ENCODE peak calls at places on chromosomes 1 and 21, in ten cellular contexts. Q, J, B, Z, H, I, F, P, O and R are unnamed samples.

GRCh38 chr1:150162862-150163706 is 13.4 kb downstream of the PLEKHO1 start:
- DNase-seq in Q (peak; percentile 85), J (peak; percentile 85), B (peak; percentile 49), Z (peak; percentile 85), H (peak; percentile 81), I (peak; percentile 98), F (no peak), P (peak; percentile 93), O (peak; percentile 75), R (peak; percentile 89)

GRCh38 chr1:203037509-203038190 is 11.4 kb downstream of the PPFIA4 start:
- DNase-seq in Q (no peak), J (no peak), B (no peak), Z (no peak), H (no peak), I (no peak), F (no peak), P (no peak), O (no peak), R (no peak)

GRCh38 chr1:198253668-198254067 is 96.9 kb downstream of the NEK7 start:
- DNase-seq in Q (no peak), J (no peak), B (no peak), Z (no peak), H (no peak), I (no peak), F (no peak), P (peak; percentile 54), O (no peak), R (no peak)

GRCh38 chr21:27371688-27372331 is 404.9 kb upstream of the ADAMTS5 start:
- DNase-seq in Q (no peak), J (no peak), B (no peak), Z (no peak), H (no peak), I (no peak), F (no peak), P (no peak), O (no peak), R (no peak)

GRCh38 chr1:60367522-60367921 is 294.0 kb upstream of the C1orf87 start:
- DNase-seq in Q (peak; percentile 67), J (no peak), B (no peak), Z (no peak), H (no peak), I (no peak), F (no peak), P (peak; percentile 6), O (no peak), R (no peak)

GRCh38 chr21:42621828-42622199 is 31.6 kb upstream of the PDE9A start:
- DNase-seq in Q (peak; percentile 4), J (no peak), B (no peak), Z (no peak), H (no peak), I (no peak), F (no peak), P (no peak), O (no peak), R (no peak)

GRCh38 chr1:106022312-106022902 is 1034.1 kb upstream of the PRMT6 start:
- DNase-seq in Q (no peak), J (no peak), B (no peak), Z (no peak), H (no peak), I (no peak), F (no peak), P (no peak), O (no peak), R (no peak)

GRCh38 chr1:7954683-7955082 is 6.8 kb upstream of the PARK7 start:
- DNase-seq in Q (no peak), J (no peak), B (no peak), Z (no peak), H (no peak), I (no peak), F (no peak), P (no peak), O (no peak), R (no peak)

GRCh38 chr1:179166663-179167417 is 62.6 kb downstream of the ABL2 start:
- DNase-seq in Q (no peak), J (no peak), B (no peak), Z (no peak), H (no peak), I (no peak), F (no peak), P (no peak), O (no peak), R (no peak)

GRCh38 chr1:52683367-52683940 is 14.7 kb downstream of the COA7 start:
- DNase-seq in Q (no peak), J (no peak), B (no peak), Z (no peak), H (no peak), I (no peak), F (no peak), P (no peak), O (no peak), R (no peak)

DNA sequence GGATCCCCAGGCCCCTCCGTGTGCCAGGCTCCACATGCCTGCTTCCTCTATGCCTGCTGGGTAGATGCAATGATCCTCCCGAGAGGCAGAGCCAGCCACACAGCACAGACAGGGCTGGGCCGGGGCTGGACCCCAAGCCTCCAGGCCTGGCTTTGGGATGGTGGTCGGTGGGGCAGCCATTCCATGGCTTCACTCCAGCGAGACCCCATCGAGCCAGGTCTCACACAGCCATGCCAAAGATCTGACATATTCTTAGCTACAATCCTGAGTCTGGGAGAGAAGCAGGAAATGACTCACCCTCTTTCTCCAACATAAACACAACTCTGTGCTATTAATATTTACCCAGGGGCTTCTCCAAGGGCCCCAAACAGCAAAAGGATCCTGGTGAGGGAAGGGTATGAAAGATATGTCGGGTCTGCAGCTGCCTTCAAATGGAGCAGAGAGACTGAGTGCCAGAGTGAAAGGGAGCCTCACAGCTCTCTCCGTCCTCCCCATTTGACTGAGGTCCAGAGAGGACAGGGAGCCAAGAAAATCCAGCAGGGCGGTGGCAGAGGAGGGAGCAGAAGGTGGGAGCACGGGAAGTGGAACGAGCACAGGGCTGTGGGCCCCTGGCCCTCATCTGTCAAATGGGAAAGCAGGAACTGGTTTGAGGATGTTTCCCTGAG is 639.5 kb downstream of the MATN1 start:
- DNase-seq in Q (no peak), J (no peak), B (peak; percentile 56), Z (no peak), H (no peak), I (no peak), F (no peak), P (no peak), O (no peak), R (peak; percentile 34)
- H3K27ac ChIP-seq in Q (peak overlapping the region; percentile 20), J (no peak overlapping the region), B (peak overlapping the region; percentile 76), Z (no peak overlapping the region), H (peak overlapping the region; percentile 14), I (peak overlapping the region; percentile 62), F (peak overlapping the region; percentile 47), P (peak overlapping the region; percentile 78), O (no peak overlapping the region), R (peak overlapping the region; percentile 69)

DNA sequence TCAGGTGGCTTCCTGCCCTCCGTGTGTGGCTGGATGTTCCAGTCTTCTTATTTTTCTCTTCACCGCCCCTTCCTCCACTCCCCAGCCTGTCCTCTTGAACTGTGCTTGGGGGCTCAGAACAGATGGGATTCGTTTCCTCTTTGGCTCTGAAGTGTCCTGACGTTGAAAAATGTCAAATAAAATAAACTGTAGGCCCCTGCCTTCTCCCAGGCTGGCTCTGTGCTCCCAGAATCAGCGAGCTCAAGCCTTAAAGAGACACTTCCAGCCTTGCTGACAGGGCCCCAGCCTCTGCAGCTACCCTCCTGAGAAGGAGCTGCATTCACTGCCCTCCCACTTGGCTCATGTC is 104.2 kb upstream of the IPO9 start:
- DNase-seq in Q (peak; percentile 29), J (no peak), B (no peak), Z (no peak), H (no peak), I (peak; percentile 69), F (no peak), P (no peak), O (no peak), R (no peak)
- TF ChIP-seq POLR2A in Q (no peak), J (no peak), B (no peak), Z (no peak), H (no peak), I (no peak), F (no peak), P (no peak), O (no peak), R (no peak)

GRCh38 chr1:5485968-5486665 is 506.1 kb downstream of the NPHP4 start:
- DNase-seq in Q (peak; percentile 62), J (no peak), B (no peak), Z (no peak), H (no peak), I (no peak), F (no peak), P (no peak), O (no peak), R (no peak)

GRCh38 chr1:5485436-5485835 is 506.8 kb downstream of the NPHP4 start:
- DNase-seq in Q (peak; percentile 38), J (no peak), B (no peak), Z (no peak), H (no peak), I (no peak), F (no peak), P (no peak), O (no peak), R (no peak)

GRCh38 chr1:5490640-5491039 is 501.6 kb downstream of the NPHP4 start:
- DNase-seq in Q (peak; percentile 58), J (no peak), B (no peak), Z (no peak), H (no peak), I (no peak), F (no peak), P (no peak), O (no peak), R (no peak)

GRCh38 chr1:5491207-5491904 is 500.9 kb downstream of the NPHP4 start:
- DNase-seq in Q (peak; percentile 27), J (no peak), B (no peak), Z (no peak), H (no peak), I (no peak), F (no peak), P (no peak), O (no peak), R (no peak)

GRCh38 chr1:5488448-5488847 is 503.8 kb downstream of the NPHP4 start:
- DNase-seq in Q (no peak), J (no peak), B (no peak), Z (no peak), H (no peak), I (no peak), F (no peak), P (no peak), O (no peak), R (no peak)
- H3K27ac ChIP-seq in Q (no peak overlapping the region), J (no peak overlapping the region), B (no peak overlapping the region), Z (no peak overlapping the region), H (no peak overlapping the region), I (no peak overlapping the region), F (no peak overlapping the region), P (no peak overlapping the region), O (no peak overlapping the region), R (no peak overlapping the region)

DNA sequence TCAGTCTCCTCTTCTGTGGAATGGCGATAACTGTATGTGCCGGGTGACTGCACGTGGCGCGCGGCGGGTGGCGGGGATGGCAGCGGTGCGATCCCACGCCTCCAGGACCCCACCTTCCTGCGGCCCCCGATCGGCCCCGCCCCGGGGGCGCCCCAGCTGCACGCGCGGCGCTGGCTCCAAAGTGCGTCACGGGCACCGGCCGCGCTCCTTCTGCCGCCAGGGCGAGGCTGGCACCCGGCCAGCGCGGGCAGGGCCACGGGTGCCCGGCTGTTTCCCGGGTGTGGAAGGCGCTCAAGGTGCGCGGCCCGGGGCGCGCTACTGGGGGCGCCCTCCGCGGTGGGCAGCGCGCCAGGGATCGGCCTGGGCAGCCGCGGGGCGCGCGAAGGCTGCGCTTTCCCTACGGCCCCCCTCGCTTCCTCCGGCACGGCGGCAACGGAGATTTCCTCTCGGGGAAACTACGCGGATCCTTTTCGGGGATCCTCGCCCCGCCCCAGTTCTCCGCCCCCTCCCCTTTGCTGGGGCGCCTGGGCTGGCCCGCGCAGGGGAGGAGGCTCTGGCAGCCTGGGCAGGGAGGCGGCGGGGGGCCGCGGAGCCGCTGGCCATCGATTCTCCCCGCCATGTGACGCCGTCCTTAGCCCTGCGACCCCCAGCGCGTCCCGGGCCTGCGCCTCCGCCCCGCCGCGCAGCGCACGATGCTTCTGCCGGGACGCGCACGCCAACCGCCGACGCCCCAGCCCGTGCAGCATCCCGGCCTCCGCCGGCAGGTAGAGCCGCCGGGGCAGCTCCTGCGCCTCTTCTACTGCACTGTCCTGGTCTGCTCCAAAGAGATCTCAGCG is at the start of gene EVA1C:
- DNase-seq in Q (peak; percentile 86), J (peak; percentile 71), B (peak; percentile 58), Z (peak; percentile 65), H (peak; percentile 83), I (peak; percentile 88), F (no peak), P (peak; percentile 53), O (peak; percentile 49), R (peak; percentile 75)
- TF ChIP-seq POLR2A in Q (no peak), J (peak; percentile 28), B (peak; percentile 37), Z (peak; percentile 9), H (no peak), I (no peak), F (no peak), P (no peak), O (peak; percentile 70), R (no peak)